ENCODE peak calls at places on chromosome 5, in seven cellular contexts. H is colonic mucosa, V is endothelial cell of umbilical vein, I is transverse colon, F is Peyer's patch, A is breast epithelium, Y is endodermal cell. L is an unnamed sample. For H3K4me1, the result is how much of the 10 kb centered on the place peaks cover.

GRCh38 chr5:138354926-138355378 is 2.5 kb downstream of the KDM3B start:
- DNase-seq in H (no peak), V (peak), I (no peak), F (peak), A (no peak), Y (peak), L (no peak)

GRCh38 chr5:112205840-112206239 is 213.2 kb downstream of the EPB41L4A start:
- DNase-seq in H (no peak), V (no peak), I (no peak), F (no peak), A (no peak), Y (peak), L (no peak)

GRCh38 chr5:138528744-138529469 is 14.1 kb downstream of the ETF1 start:
- DNase-seq in H (no peak), V (no peak), I (no peak), F (no peak), A (no peak), Y (no peak), L (no peak)

GRCh38 chr5:848671-849111 is 2.1 kb downstream of the ZDHHC11 start:
- DNase-seq in H (no peak), V (no peak), I (no peak), F (peak), A (no peak), Y (no peak), L (peak)

GRCh38 chr5:52077941-52078825 is 694.9 kb downstream of the ISL1 start:
- DNase-seq in H (no peak), V (no peak), I (no peak), F (no peak), A (no peak), Y (peak), L (no peak)

GRCh38 chr5:93519737-93520136 is 61.3 kb downstream of the NR2F1-AS1 start:
- DNase-seq in H (no peak), V (peak), I (no peak), F (no peak), A (no peak), Y (no peak), L (no peak)

GRCh38 chr5:142737169-142737568 is 33.0 kb upstream of the ARHGAP26 start:
- DNase-seq in H (no peak), V (no peak), I (no peak), F (no peak), A (no peak), Y (no peak), L (no peak)

GRCh38 chr5:126562823-126563222 is 32.2 kb downstream of the ALDH7A1 start:
- DNase-seq in H (no peak), V (no peak), I (no peak), F (no peak), A (no peak), Y (no peak), L (no peak)

GRCh38 chr5:15489571-15490235 is 10.3 kb upstream of the FBXL7 start:
- DNase-seq in H (no peak), V (no peak), I (no peak), F (no peak), A (no peak), Y (no peak), L (no peak)

GRCh38 chr5:52150501-52150900 is 637.2 kb upstream of the ITGA1 start:
- DNase-seq in H (no peak), V (no peak), I (no peak), F (no peak), A (no peak), Y (no peak), L (no peak)

GRCh38 chr5:133075572-133076536 is 24.0 kb downstream of the HSPA4 start:
- DNase-seq in H (no peak), V (no peak), I (no peak), F (no peak), A (no peak), Y (no peak), L (no peak)

GRCh38 chr5:54669285-54669684 is 151.7 kb downstream of the SNX18 start:
- DNase-seq in H (no peak), V (peak), I (no peak), F (no peak), A (no peak), Y (no peak), L (no peak)

GRCh38 chr5:175652741-175653663 is 4.9 kb upstream of the HRH2 start:
- DNase-seq in H (no peak), V (no peak), I (peak), F (peak), A (no peak), Y (no peak), L (no peak)

GRCh38 chr5:127762412-127762811 is 59.2 kb downstream of the CCDC192 start:
- DNase-seq in H (no peak), V (peak), I (no peak), F (no peak), A (no peak), Y (no peak), L (no peak)

GRCh38 chr5:107820339-107820880 is 149.7 kb upstream of the EFNA5 start:
- DNase-seq in H (no peak), V (no peak), I (no peak), F (no peak), A (no peak), Y (no peak), L (no peak)

GRCh38 chr5:107771926-107772325 is 101.2 kb upstream of the EFNA5 start:
- DNase-seq in H (no peak), V (no peak), I (no peak), F (no peak), A (no peak), Y (no peak), L (no peak)

GRCh38 chr5:141880961-141881801 is 3.0 kb upstream of the PCDH1 start:
- DNase-seq in H (no peak), V (no peak), I (no peak), F (no peak), A (no peak), Y (no peak), L (no peak)

GRCh38 chr5:170120576-170120975 is 14.9 kb downstream of the FOXI1 start:
- DNase-seq in H (no peak), V (no peak), I (no peak), F (no peak), A (no peak), Y (no peak), L (no peak)

GRCh38 chr5:114122852-114123251 is 239.0 kb upstream of the KCNN2 start:
- DNase-seq in H (no peak), V (no peak), I (no peak), F (no peak), A (no peak), Y (no peak), L (no peak)

GRCh38 chr5:151952233-151952632 is 27.6 kb upstream of the GLRA1 start:
- DNase-seq in H (no peak), V (no peak), I (no peak), F (no peak), A (no peak), Y (no peak), L (no peak)

GRCh38 chr5:89729623-89730390 is 679.7 kb downstream of the CETN3 start:
- DNase-seq in H (no peak), V (peak), I (no peak), F (no peak), A (no peak), Y (no peak), L (no peak)

GRCh38 chr5:164573397-164573796 is 1068.0 kb downstream of the MAT2B start:
- DNase-seq in H (no peak), V (no peak), I (no peak), F (no peak), A (no peak), Y (no peak), L (no peak)

DNA sequence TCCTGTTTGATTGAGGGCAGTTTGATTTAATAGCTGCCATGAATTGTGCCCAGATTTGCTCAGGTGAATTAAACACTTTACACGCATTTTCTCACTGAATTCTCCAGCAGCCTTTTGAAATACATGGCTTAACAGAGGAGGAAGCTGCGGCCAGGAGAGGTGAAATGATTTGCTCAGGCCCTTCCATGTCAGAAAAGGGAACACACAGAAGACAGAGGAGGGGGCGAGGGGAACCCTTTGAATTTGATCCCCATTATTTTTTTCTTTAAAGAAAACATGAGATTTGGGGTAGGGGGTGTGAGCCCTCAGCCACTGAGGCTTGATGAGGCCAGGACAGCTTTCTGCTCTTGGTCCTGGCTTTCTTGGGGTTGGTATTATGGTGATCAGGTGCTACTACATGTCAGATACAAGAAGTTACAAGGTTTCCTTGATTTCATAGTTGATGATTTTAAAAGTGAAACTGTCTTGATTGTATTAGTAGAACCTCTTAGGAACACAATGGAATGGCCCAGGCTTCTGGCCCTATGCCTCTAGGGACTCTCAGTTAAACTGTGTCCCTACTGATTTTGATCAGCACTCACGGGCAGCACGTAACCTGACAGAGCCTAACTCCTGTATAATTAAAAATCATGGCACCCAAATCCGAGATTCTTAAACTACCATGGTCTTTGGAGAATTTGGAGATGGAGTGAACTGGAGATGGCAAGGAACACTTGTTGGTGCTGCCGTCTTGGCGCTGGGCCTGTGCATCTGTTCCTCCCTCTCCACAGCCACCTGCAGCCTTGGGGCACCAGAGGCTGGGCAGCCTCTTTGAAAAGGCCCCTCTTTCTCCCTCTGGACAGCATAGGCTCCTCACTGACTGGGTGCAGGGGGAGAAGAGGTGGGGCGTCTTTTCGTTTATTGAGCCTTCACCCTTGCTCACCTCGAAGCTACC is 107.9 kb downstream of the TRIO start:
- DNase-seq in H (no peak), V (no peak), I (no peak), F (no peak), A (no peak), Y (no peak), L (no peak)
- TF ChIP-seq CTCF in H (no peak), V (no peak), I (no peak), F (no peak), A (no peak), Y (no peak), L (no peak)

GRCh38 chr5:88143693-88144218 is 124.9 kb downstream of the TMEM161B start:
- DNase-seq in H (no peak), V (no peak), I (no peak), F (no peak), A (no peak), Y (no peak), L (no peak)

GRCh38 chr5:88140396-88140862 is 128.2 kb downstream of the TMEM161B start:
- DNase-seq in H (no peak), V (no peak), I (no peak), F (no peak), A (peak), Y (peak), L (peak)

GRCh38 chr5:88142801-88143692 is 125.6 kb downstream of the TMEM161B start:
- DNase-seq in H (no peak), V (peak), I (peak), F (no peak), A (no peak), Y (peak), L (no peak)

GRCh38 chr5:88140863-88141694 is 127.6 kb downstream of the TMEM161B start:
- DNase-seq in H (peak), V (peak), I (peak), F (peak), A (peak), Y (peak), L (peak)

GRCh38 chr5:88141695-88141979 is 127.0 kb downstream of the TMEM161B start:
- DNase-seq in H (no peak), V (no peak), I (no peak), F (no peak), A (no peak), Y (no peak), L (no peak)
- H3K4me1 ChIP-seq in H (under half), V (under half), I (under half), F (under half), A (under half), Y (under half), L (under half)

GRCh38 chr5:34913072-34913471 is 2.2 kb downstream of the RAD1 start:
- DNase-seq in H (no peak), V (no peak), I (no peak), F (no peak), A (no peak), Y (no peak), L (no peak)

GRCh38 chr5:34916518-34916917 is 1.0 kb downstream of the BRIX1 start:
- DNase-seq in H (no peak), V (no peak), I (no peak), F (no peak), A (no peak), Y (no peak), L (no peak)

GRCh38 chr5:34914671-34915138 is 599 bp downstream of the RAD1 start:
- DNase-seq in H (peak), V (no peak), I (peak), F (peak), A (no peak), Y (no peak), L (peak)

GRCh38 chr5:34915856-34916192 is 313 bp downstream of the BRIX1 start:
- DNase-seq in H (no peak), V (no peak), I (no peak), F (no peak), A (no peak), Y (no peak), L (no peak)

GRCh38 chr5:34915139-34915855 is at the start of the genes BRIX1 and RAD1:
- DNase-seq in H (peak), V (peak), I (peak), F (peak), A (peak), Y (peak), L (peak)
- TF ChIP-seq CTCF in H (no peak), V (no peak), I (peak), F (no peak), A (no peak), Y (peak), L (no peak)

DNA sequence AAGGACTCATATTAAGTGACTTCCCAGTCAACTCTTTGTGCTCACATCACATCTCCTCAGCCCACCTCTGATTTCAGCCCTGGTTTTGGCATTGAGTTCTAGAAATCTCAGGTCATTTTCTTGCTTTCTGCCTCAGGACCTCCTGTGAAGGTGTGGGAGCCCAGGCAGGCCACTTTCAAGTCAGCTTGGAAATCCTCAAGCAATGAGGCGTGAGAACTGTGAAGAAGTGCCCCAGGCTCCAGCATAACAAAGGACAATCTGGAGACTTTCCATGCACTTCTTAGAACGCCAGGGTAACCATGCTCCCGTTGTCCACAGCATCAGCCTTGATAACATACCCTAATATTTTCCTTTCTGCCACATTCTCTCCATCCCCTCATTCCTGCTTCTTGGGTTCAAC is 131.2 kb upstream of the MAP3K1 start:
- DNase-seq in H (no peak), V (no peak), I (no peak), F (no peak), A (no peak), Y (peak), L (no peak)
- H3K4me1 ChIP-seq in H (under half), V (under half), I (under half), F (under half), A (under half), Y (under half), L (under half)

L was measured in left lung.